ENCODE peak calls at places on chromosomes 12 and 14, in six cellular contexts. E is sigmoid colon; U is CD8-positive, alpha-beta memory T cell; N is neuronal stem cell; T is stomach; K is tibial artery. G is an unnamed sample. For H3K4me1, the result is how much of the 10 kb centered on the place peaks cover.

GRCh38 chr12:123457980-123458779 is at the start of gene SNRNP35:
- DNase-seq in E (peak), T (peak), K (peak), U (peak), N (peak), G (peak)

GRCh38 chr12:103745962-103746361 is 95.1 kb downstream of the NT5DC3 start:
- DNase-seq in E (no peak), T (no peak), N (no peak), K (no peak), U (no peak), G (no peak)

GRCh38 chr12:67727652-67728295 is 79.2 kb downstream of the DYRK2 start:
- DNase-seq in T (no peak), K (no peak), E (no peak), N (no peak), U (no peak), G (no peak)

GRCh38 chr12:64781374-64782029 is 22.3 kb upstream of the GNS start:
- DNase-seq in T (peak), U (no peak), E (no peak), N (peak), K (no peak), G (peak)

GRCh38 chr14:55097894-55098560 is 31.0 kb upstream of the LGALS3 start:
- DNase-seq in U (peak), E (peak), T (peak), K (peak), N (no peak), G (no peak)

GRCh38 chr12:111785651-111786050 is 18.9 kb downstream of the ALDH2 start:
- DNase-seq in K (no peak), U (no peak), N (no peak), E (no peak), T (no peak), G (no peak)

GRCh38 chr12:10595881-10596280 is 17.5 kb downstream of the MAGOHB start:
- DNase-seq in K (no peak), N (no peak), T (no peak), U (no peak), E (no peak), G (no peak)

GRCh38 chr14:99230271-99231141 is 41.5 kb downstream of the BCL11B start:
- DNase-seq in E (no peak), T (no peak), U (peak), K (no peak), N (no peak), G (no peak)

GRCh38 chr14:72740504-72740961 is 153.4 kb downstream of the DPF3 start:
- DNase-seq in K (no peak), U (no peak), E (peak), T (peak), N (no peak), G (no peak)

GRCh38 chr12:89103831-89104230 is 248.5 kb downstream of the DUSP6 start:
- DNase-seq in T (no peak), N (no peak), K (no peak), E (no peak), U (no peak), G (no peak)

GRCh38 chr12:112879191-112879705 is 27.5 kb upstream of the OAS1 start:
- DNase-seq in N (no peak), K (no peak), T (no peak), E (no peak), U (no peak), G (no peak)

GRCh38 chr12:93154753-93155475 is 222.8 kb upstream of the NUDT4 start:
- DNase-seq in T (no peak), K (no peak), U (no peak), E (no peak), N (no peak), G (peak)

GRCh38 chr12:26636710-26637328 is 196.2 kb downstream of the ITPR2 start:
- DNase-seq in T (no peak), N (no peak), K (no peak), U (no peak), E (no peak), G (no peak)

DNA sequence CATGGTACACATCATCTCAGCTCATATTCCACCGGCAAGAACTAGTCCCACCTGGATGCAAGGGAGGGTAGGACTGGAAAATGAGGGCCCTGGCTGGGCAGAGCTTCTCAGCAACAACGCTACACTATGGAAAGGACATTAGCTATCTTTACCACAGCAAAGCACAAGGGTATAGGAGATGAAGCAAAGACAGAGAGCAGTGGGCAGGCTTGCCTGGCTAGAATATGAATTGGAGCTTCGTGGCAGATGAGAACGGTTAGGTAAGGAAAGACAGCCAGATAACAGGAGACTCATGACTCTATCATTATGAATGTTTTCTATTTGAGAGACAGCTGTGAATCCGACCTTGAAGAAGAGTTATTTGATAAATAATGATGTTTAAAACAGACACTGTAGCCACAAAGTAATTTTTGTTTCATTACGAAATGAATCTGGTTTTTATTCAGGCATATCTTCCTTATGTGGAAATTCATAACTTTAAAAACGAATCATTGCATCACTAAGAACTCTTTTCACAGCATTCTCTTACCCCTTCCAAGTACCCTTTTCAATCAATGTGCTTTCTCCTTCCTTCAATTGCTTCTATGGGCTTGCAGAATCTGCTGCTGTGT is 59.1 kb upstream of the PCED1B start:
- DNase-seq in U (no peak), E (no peak), T (no peak), N (no peak), K (no peak), G (no peak)
- H3K4me1 ChIP-seq in U (under half), E (under half), T (under half), N (under half), K (under half), G (under half)

GRCh38 chr14:101881426-101881825 is 82.9 kb upstream of the DYNC1H1 start:
- DNase-seq in T (no peak), U (no peak), N (no peak), K (no peak), E (peak), G (no peak)
- H3K4me1 ChIP-seq in T (under half), U (under half), N (under half), K (under half), E (under half), G (under half)

DNA sequence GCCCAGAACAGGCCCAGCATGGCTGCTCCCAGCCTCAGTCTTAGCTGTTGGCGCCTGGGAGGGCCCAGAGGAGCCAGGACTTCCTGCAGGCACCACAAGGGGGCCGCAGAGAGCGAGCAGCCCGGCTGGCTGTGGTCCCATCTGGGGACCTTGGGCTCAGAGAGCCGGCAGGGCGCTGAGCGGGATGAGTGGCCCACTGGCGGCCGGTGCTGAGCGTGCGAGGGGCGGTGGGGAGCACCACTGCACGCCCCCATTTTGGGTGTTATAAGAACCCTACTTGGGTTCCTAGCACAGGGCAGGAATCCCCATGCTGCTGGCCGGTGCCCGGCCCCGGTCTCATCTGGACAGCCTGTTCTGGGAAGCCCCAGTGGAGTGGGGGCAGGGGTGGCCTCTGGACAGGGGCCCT is 25.9 kb upstream of the CRIP2 start:
- DNase-seq in K (peak), N (peak), E (peak), U (peak), T (peak), G (no peak)
- H3K4me1 ChIP-seq in K (under half), N (under half), E (under half), U (under half), T (under half), G (under half)

GRCh38 chr14:74571441-74571841 is 40.6 kb downstream of the LTBP2 start:
- DNase-seq in K (peak), U (no peak), E (no peak), T (no peak), N (no peak), G (peak)

GRCh38 chr14:74573421-74574091 is 38.5 kb downstream of the LTBP2 start:
- DNase-seq in E (no peak), N (no peak), K (no peak), U (no peak), T (no peak), G (peak)

GRCh38 chr14:74570696-74571095 is 41.3 kb downstream of the LTBP2 start:
- DNase-seq in U (no peak), K (no peak), E (no peak), T (no peak), N (no peak), G (no peak)

GRCh38 chr14:74572829-74573360 is 39.1 kb downstream of the LTBP2 start:
- DNase-seq in U (no peak), N (no peak), T (no peak), K (no peak), E (no peak), G (peak)

DNA sequence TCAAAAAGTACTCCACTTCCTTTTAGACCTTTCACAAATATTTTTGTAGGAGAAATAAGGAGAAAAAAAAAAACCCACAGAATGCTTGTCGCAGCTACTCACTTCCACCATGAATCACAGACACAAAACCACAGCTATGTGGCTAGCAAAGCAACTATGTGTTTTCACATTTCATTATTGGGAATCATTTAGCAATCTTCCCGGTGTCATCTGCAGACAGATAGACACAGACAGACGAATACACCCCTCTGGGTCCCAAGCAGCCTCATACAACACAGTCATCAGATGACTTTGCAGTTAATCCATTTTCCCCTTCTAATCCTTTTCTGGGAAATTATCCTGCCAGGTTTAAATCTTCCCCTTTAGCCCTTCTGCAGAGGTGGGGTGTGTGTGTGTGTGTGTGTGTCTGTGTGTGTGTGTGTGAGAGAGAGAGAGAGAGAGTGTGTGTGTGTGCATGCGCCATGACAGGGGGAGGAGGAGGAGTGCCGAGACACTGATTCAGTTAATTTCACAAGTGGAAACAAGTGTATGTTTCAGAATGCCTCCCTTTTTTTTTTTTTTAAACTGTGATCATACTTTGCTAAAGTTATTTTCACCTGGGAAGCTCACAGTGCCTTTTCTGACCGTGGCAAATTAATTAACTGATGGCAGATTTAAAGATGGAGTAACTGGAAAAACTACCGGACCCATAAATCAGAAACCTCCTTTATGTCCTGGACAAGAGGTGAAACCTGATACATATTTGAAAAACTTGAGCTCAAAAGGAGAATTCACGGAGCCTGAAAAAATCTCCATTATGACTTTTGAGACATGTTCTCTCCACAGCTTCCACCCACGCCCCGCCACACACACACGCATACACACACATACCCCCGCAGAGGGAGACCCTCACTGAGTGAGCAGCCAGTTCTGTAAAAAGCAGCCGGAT is 39.9 kb downstream of the LTBP2 start:
- DNase-seq in K (peak), N (no peak), U (no peak), E (no peak), T (no peak), G (peak)
- H3K4me1 ChIP-seq in K (under half), N (under half), U (under half), E (under half), T (half or more), G (half or more)

GRCh38 chr14:81533212-81533535 is 479 bp downstream of the SEL1L start:
- DNase-seq in E (no peak), N (no peak), U (no peak), T (no peak), K (no peak), G (no peak)
- H3K4me1 ChIP-seq in E (half or more), N (under half), U (half or more), T (half or more), K (under half), G (under half)

GRCh38 chr14:23572841-23573240 is 5.2 kb upstream of the AP1G2 start:
- DNase-seq in E (peak), U (no peak), N (no peak), K (no peak), T (no peak), G (no peak)

GRCh38 chr14:23572524-23572828 is 4.9 kb upstream of the AP1G2 start:
- DNase-seq in E (no peak), U (no peak), K (no peak), T (no peak), N (no peak), G (no peak)

GRCh38 chr14:23571701-23572523 is 4.3 kb upstream of the AP1G2 start:
- DNase-seq in K (no peak), N (no peak), U (no peak), T (no peak), E (peak), G (no peak)

GRCh38 chr14:23575086-23575485 is 3.5 kb downstream of the JPH4 start:
- DNase-seq in U (no peak), E (peak), K (no peak), T (peak), N (no peak), G (no peak)

DNA sequence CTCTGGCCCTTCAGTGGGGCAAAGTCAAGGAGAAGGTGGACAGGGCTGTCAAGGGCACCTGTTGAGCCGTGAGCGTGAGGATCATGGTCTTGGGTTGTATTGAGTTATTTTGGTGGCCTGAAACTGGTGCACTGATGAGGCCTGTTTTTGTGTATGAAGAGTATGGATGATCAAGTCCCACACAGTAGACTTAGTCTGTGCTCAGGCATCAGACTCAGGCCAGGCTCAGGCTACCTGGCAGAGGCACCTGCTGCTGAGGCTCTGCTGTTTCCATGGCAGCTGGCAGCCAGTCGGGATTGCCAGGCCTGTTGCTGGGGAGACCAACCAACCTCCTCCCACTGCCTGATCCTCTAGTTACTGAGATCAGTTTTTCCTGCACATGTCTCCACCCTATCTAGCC is 5.2 kb downstream of the JPH4 start:
- DNase-seq in U (no peak), E (peak), T (peak), K (no peak), N (no peak), G (no peak)
- H3K4me1 ChIP-seq in U (under half), E (under half), T (under half), K (under half), N (under half), G (under half)

DNA sequence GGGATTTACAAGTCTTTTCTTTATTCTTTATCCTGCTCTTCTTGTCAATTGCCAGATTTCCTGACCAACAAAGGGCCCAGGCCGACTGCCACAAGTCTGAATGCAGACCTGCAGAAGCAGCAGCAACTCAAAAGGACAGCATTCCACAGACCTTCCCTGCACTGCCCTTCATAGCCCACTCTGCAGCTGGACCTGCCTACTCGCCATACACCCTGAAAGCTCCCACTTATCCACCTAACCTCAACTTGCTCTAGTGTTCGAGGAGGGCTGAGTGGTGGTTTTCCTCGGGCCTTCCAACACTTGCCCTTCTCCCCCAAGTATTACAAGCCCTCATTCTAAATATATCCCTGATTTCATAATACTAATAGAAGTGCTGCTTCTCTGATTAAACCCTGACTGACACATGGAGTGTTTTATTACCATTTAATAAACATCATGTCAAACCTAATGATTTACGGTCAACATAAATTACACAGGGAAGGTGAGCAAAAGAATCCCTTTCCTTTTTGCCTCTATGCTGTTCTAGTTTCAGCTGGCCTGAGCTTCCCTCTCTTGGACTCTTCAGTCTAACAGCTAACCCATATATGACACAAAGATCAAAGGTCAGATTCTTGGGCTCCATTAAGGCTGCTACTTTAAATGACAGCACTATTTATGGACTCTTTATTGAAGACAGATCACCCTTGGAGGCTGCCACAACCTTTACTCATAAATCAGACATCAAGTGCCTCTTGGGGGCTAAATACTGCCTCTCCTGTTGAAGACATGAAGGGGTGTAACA is 1546.9 kb upstream of the TMEM132C start:
- DNase-seq in N (no peak), T (no peak), E (no peak), K (no peak), U (no peak), G (no peak)
- H3K4me1 ChIP-seq in N (under half), T (under half), E (under half), K (under half), U (under half), G (under half)

GRCh38 chr12:1970331-1970900 is 33.8 kb downstream of the DCP1B start:
- DNase-seq in K (no peak), U (no peak), T (no peak), N (no peak), E (no peak), G (no peak)

GRCh38 chr12:1974812-1975211 is 29.4 kb downstream of the DCP1B start:
- DNase-seq in E (no peak), K (no peak), U (no peak), T (no peak), N (no peak), G (no peak)

GRCh38 chr12:1972856-1973317 is 31.4 kb downstream of the DCP1B start:
- DNase-seq in T (no peak), E (peak), U (no peak), K (peak), N (no peak), G (no peak)

GRCh38 chr12:1977109-1977508 is 27.1 kb downstream of the DCP1B start:
- DNase-seq in K (no peak), N (no peak), U (no peak), T (no peak), E (no peak), G (no peak)

DNA sequence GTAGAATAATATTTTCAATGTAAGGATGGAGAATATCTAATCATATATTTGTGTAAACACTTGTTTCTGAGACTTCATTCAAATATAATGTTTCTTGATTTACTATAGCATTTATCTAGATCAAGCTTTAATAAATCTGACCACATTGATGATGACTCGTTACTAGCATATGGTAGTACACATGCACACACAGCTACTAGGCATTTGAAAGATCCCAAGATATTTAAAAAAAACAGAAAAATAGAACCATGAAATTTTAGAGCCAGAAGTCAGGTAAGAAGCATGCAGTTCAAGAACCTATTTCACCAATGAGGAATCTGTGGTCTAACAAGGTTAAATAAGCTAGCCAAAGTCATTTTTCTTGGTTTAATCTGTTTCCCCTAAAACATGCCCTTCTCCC is 32.0 kb downstream of the DCP1B start:
- DNase-seq in E (no peak), U (no peak), K (no peak), T (no peak), N (no peak), G (no peak)
- H3K4me1 ChIP-seq in E (half or more), U (under half), K (under half), T (half or more), N (under half), G (under half)